ENCODE peak calls at places on chromosomes 13 and 19, in four cellular contexts. U, X, B and W are unnamed samples.

GRCh38 chr19:56076413-56076998 is 44.6 kb downstream of the ZNF787 start:
- DNase-seq in U (no peak), X (peak), B (peak), W (peak)

GRCh38 chr19:1400281-1401137 is 833 bp downstream of the GAMT start:
- DNase-seq in U (no peak), X (no peak), B (no peak), W (peak)

GRCh38 chr13:46684287-46685001 is 112.5 kb downstream of the ESD start:
- DNase-seq in U (no peak), X (no peak), B (peak), W (no peak)

GRCh38 chr19:48568345-48568886 is 16.4 kb downstream of the SULT2B1 start:
- DNase-seq in U (peak), X (peak), B (peak), W (peak)

GRCh38 chr13:50198508-50198907 is 183.3 kb downstream of the KCNRG start:
- DNase-seq in U (no peak), X (peak), B (peak), W (peak)

GRCh38 chr19:34096020-34096915 is 76.0 kb upstream of the LSM14A start:
- DNase-seq in U (no peak), X (peak), B (peak), W (peak)

GRCh38 chr19:34712606-34713261 is 21.3 kb upstream of the ZNF181 start:
- DNase-seq in U (no peak), X (peak), B (peak), W (peak)

GRCh38 chr13:24668511-24668910 is 11.7 kb upstream of the ATP12A start:
- DNase-seq in U (no peak), X (no peak), B (no peak), W (no peak)

GRCh38 chr13:44822291-44822690 is 167.0 kb downstream of the NUFIP1 start:
- DNase-seq in U (no peak), X (peak), B (no peak), W (no peak)

GRCh38 chr19:58091251-58091995 is 6.6 kb downstream of the ZSCAN18 start:
- DNase-seq in U (no peak), X (no peak), B (no peak), W (no peak)

GRCh38 chr13:58318495-58319167 is 687.1 kb downstream of the PCDH17 start:
- DNase-seq in U (no peak), X (no peak), B (no peak), W (no peak)

DNA sequence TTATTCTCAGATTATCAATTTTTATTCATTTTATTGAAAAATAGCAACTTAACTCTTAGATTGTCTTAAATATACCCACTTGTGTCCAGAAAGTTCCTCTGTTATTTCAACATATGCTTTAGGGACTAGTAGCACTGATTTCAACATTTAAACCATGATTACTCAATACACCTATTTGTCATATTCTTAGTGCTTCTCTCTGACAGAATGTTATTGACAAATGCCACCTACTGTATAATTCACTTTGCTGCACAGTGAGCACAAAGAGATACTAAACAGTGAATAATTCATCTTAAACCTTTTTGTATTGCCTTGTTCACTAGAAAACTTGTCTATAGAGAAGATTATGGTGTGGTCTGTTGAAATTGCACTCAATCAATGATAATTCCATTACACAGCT is 692.6 kb downstream of the PCDH17 start:
- DNase-seq in U (no peak), X (no peak), B (no peak), W (no peak)
- TF ChIP-seq CTCF in U (no peak), X (no peak), B (no peak), W (no peak)

GRCh38 chr13:108917581-108917980 is 288.2 kb downstream of the MYO16 start:
- DNase-seq in U (no peak), X (peak), B (peak), W (peak)

GRCh38 chr13:108919036-108919907 is 289.9 kb downstream of the MYO16 start:
- DNase-seq in U (no peak), X (no peak), B (peak), W (peak)

GRCh38 chr13:108911807-108912206 is 282.4 kb downstream of the MYO16 start:
- DNase-seq in U (no peak), X (no peak), B (no peak), W (no peak)

GRCh38 chr13:108915634-108916497 is 286.5 kb downstream of the MYO16 start:
- DNase-seq in U (peak), X (peak), B (peak), W (peak)

DNA sequence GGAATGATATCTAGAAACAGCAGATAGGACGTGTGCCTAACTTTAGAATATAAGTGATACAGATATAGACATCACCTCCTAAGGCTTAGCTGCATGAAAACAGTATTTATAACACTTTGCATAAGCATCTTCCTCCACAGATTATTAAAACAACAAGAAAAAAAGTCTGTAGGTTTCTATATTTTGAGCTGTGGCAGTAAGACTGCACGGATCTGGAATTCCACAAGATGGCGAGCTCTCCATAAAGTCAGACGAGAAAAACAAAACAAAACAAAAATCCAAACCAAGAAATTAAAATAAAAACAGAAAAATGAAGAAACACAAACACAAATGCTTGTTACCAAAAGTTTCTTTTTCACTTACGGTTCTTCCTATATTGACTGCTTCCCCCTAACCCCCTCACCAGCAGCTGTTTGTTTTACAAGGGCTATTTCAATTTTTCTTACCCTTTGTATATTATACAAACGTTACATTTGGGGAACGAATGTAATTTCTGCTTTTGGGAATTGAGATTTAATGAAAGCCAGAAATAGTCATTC is 285.8 kb downstream of the MYO16 start:
- DNase-seq in U (no peak), X (peak), B (peak), W (peak)
- H3K4me3 ChIP-seq in U (no peak), X (no peak), B (peak), W (peak)

GRCh38 chr19:3353493-3353892 is 12.9 kb upstream of the NFIC start:
- DNase-seq in U (no peak), X (no peak), B (no peak), W (no peak)

GRCh38 chr19:3348042-3348441 is 18.3 kb upstream of the NFIC start:
- DNase-seq in U (no peak), X (no peak), B (no peak), W (no peak)

GRCh38 chr19:3350014-3350663 is 16.2 kb upstream of the NFIC start:
- DNase-seq in U (no peak), X (no peak), B (no peak), W (peak)

GRCh38 chr19:3356805-3357204 is 9.6 kb upstream of the NFIC start:
- DNase-seq in U (no peak), X (no peak), B (no peak), W (no peak)

GRCh38 chr19:3351702-3352447 is 14.5 kb upstream of the NFIC start:
- DNase-seq in U (no peak), X (no peak), B (no peak), W (no peak)
- TF ChIP-seq CTCF in U (no peak), X (no peak), B (no peak), W (no peak)

GRCh38 chr19:4431808-4432674 is 25.6 kb downstream of the UBXN6 start:
- DNase-seq in U (no peak), X (no peak), B (no peak), W (no peak)

GRCh38 chr19:4436231-4436630 is 21.4 kb downstream of the UBXN6 start:
- DNase-seq in U (no peak), X (no peak), B (no peak), W (no peak)

GRCh38 chr19:4429266-4430200 is 27.1 kb downstream of the CHAF1A start:
- DNase-seq in U (no peak), X (peak), B (no peak), W (peak)

GRCh38 chr19:4430760-4431159 is 26.8 kb downstream of the UBXN6 start:
- DNase-seq in U (peak), X (no peak), B (no peak), W (no peak)

DNA sequence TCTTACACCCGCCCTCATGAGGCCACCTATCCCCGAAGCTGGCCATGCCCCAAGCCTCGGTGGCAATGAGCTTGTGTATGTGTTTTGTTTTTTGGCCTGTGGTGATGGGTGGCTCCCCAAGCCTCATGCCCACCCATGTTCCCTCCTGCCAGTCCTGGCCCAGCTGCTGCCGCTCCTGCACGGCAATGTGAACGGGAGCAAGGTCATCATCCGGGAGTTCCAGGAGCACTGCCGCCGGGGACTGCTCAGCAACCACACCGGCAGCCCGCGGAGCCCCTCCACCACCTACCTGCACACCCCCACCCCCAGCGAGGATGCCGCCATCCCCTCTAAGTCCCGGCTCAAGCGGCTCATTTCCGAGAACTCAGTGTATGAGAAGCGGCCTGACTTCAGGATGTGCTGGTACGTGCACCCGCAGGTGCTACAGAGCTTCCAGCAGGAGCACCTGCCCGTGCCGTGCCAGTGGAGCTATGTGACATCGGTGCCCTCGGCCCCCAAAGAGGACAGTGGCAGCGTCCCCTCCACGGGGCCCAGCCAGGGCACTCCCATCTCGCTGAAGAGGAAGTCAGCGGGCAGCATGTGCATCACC is 24.6 kb downstream of the UBXN6 start:
- DNase-seq in U (no peak), X (no peak), B (no peak), W (no peak)
- H3K4me3 ChIP-seq in U (no peak), X (no peak), B (no peak), W (no peak)